ENCODE peak calls at places on chromosomes 6 and 20, in seven cellular contexts. P is ascending aorta; O is A549; V is pancreas; E is hepatocyte; L is ovary; M is CD8-positive, alpha-beta T cell. H is an unnamed sample.
A peak's percentile ranks its signal among the peaks of the same experiment; 100 is the strongest.

GRCh38 chr20:57792386-57793095 is 82.7 kb upstream of the PMEPA1 start:
- DNase-seq in P (no peak), O (no peak), V (no peak), E (no peak), L (no peak), M (no peak), H (peak; percentile 86)

GRCh38 chr6:69308584-69308983 is 488.2 kb downstream of the LMBRD1 start:
- DNase-seq in P (no peak), O (no peak), V (no peak), E (no peak), L (no peak), M (no peak), H (no peak)

GRCh38 chr20:33977535-33977934 is 16.2 kb upstream of the RALY start:
- DNase-seq in P (no peak), O (no peak), V (no peak), E (no peak), L (no peak), M (no peak), H (no peak)

GRCh38 chr6:16684896-16685554 is 76.2 kb downstream of the ATXN1 start:
- DNase-seq in P (no peak), O (peak; percentile 55), V (no peak), E (no peak), L (no peak), M (peak; percentile 58), H (peak; percentile 72)

GRCh38 chr6:167392631-167393301 is 67.9 kb downstream of the TTLL2 start:
- DNase-seq in P (no peak), O (no peak), V (no peak), E (no peak), L (no peak), M (no peak), H (no peak)

GRCh38 chr6:168658059-168658458 is 217.1 kb downstream of the SMOC2 start:
- DNase-seq in P (no peak), O (no peak), V (no peak), E (no peak), L (no peak), M (no peak), H (no peak)

GRCh38 chr6:139017227-139017626 is 11.3 kb upstream of the ABRACL start:
- DNase-seq in P (no peak), O (no peak), V (no peak), E (no peak), L (no peak), M (no peak), H (no peak)

GRCh38 chr6:113859349-113860164 is 2.4 kb downstream of the MARCKS start:
- DNase-seq in P (no peak), O (peak; percentile 33), V (peak; percentile 85), E (peak; percentile 64), L (peak; percentile 67), M (no peak), H (peak; percentile 32)

GRCh38 chr6:80223743-80224212 is 117.3 kb downstream of the BCKDHB start:
- DNase-seq in P (no peak), O (no peak), V (no peak), E (no peak), L (no peak), M (no peak), H (no peak)

GRCh38 chr6:155075938-155076337 is 80.8 kb downstream of the TIAM2 start:
- DNase-seq in P (no peak), O (no peak), V (no peak), E (no peak), L (no peak), M (no peak), H (no peak)

GRCh38 chr20:11734431-11734830 is 183.3 kb upstream of the BTBD3 start:
- DNase-seq in P (no peak), O (no peak), V (no peak), E (no peak), L (no peak), M (no peak), H (no peak)
- TF ChIP-seq CTCF in P (no peak), O (no peak), V (no peak), E (no peak), L (no peak), M (no peak), H (no peak)

DNA sequence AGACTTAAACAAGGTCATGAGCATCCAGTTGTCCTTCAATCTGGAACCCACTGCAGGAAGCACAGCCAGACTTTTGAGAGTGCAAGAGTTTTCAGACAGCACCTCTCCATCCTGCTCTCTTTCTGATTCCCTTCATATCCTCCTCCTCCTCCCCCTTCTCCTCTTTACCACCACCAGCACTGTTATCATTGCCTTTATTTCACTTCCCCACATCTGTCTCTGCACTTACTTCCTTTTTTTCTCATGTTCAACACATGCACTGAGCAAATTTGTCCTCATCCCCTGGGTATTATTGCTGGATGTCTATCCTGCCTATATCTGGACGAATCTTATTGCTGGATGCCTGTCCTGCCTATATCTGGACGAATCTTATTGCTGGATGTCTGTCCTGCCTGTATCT is 554.8 kb downstream of the DHX35 start:
- DNase-seq in P (no peak), O (no peak), V (no peak), E (no peak), L (no peak), M (no peak), H (no peak)
- H3K9me3 ChIP-seq in P (no peaks in the 10 kb centered on the region), O (no peaks in the 10 kb centered on the region), V (no peaks in the 10 kb centered on the region), E (no peaks in the 10 kb centered on the region), L (no peaks in the 10 kb centered on the region), M (no peaks in the 10 kb centered on the region), H (peaks cover 23% of the 10 kb centered on the region)

DNA sequence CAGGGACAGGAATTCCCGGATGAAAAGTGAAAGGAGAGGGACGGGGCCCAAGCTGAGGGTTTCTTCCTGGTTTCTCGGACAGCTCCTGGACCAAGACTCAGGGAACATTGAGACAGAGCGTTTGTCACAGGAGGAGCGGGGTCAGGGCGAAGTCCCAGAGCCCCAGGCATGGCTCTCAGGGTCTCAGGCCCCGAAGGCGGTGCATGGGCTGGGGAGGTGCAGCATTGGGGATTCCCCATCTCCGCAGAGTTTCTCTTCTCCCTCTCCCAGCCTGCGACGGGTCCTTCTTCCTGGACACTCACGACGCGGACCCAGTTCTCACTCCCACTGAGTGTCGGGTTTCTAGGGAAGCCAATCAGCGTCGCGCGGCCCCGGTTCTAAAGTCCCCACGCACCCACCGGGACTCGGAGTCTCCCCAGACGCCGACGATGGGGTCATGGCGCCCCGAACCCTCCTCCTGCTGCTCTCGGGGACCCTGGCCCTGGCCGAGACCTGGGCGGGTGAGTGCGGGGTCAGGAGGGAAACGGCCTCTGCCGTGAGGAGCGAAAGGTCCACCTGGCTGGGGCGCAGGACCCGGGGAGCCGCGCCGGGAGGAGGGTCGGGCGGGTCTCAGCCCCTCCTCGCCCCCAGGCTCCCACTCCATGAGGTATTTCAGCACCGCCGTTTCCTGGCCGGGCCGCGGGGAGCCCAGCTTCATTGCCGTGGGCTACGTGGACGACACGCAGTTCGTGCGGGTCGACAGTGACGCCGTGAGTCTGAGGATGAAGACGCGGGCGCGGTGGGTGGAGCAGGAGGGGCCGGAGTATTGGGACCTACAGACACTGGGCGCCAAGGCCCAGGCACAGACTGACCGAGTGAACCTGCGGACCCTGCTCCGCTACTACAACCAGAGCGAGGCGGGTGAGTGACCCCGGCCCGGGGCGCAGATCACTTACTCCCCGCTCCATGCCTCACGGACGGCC is 54.6 kb upstream of the POLR1H start:
- DNase-seq in P (peak; percentile 69), O (no peak), V (peak; percentile 73), E (peak; percentile 28), L (peak; percentile 57), M (peak; percentile 24), H (no peak)
- TF ChIP-seq CTCF in P (no peak), O (no peak), V (no peak), E (no peak), L (no peak), M (no peak), H (no peak)

GRCh38 chr20:63350597-63351379 is 10.4 kb downstream of the CHRNA4 start:
- DNase-seq in P (no peak), O (no peak), V (peak; percentile 35), E (no peak), L (no peak), M (no peak), H (no peak)

GRCh38 chr20:63347950-63348827 is 13.0 kb downstream of the CHRNA4 start:
- DNase-seq in P (no peak), O (no peak), V (peak; percentile 62), E (no peak), L (no peak), M (peak; percentile 1), H (no peak)

GRCh38 chr20:63348828-63349515 is 12.2 kb downstream of the CHRNA4 start:
- DNase-seq in P (no peak), O (no peak), V (peak; percentile 65), E (no peak), L (no peak), M (peak; percentile 6), H (no peak)

GRCh38 chr20:63350196-63350595 is 11.0 kb downstream of the CHRNA4 start:
- DNase-seq in P (no peak), O (no peak), V (peak; percentile 53), E (no peak), L (no peak), M (no peak), H (no peak)

GRCh38 chr20:63349516-63349895 is 11.6 kb downstream of the CHRNA4 start:
- DNase-seq in P (no peak), O (no peak), V (no peak), E (no peak), L (no peak), M (no peak), H (no peak)
- H3K9me3 ChIP-seq in P (no peaks in the 10 kb centered on the region), O (no peaks in the 10 kb centered on the region), V (no peaks in the 10 kb centered on the region), E (no peaks in the 10 kb centered on the region), L (no peaks in the 10 kb centered on the region), M (no peaks in the 10 kb centered on the region), H (no peaks in the 10 kb centered on the region)

H was measured in PC-3.